ENCODE peak calls at places on chromosomes 7 and 10, in six cellular contexts. U is head of caudate nucleus; H is NCI-H774; V is glomerular endothelial cell; L is activated CD8-positive, alpha-beta memory T cell treated with anti-CD3 and anti-CD28 coated beads for 1 hour; B is H54. K is an unnamed sample.

GRCh38 chr10:42640610-42641229 is 2.4 kb upstream of the ZNF33B start:
- DNase-seq in U (no peak), H (no peak), V (no peak), L (no peak), B (no peak), K (no peak)

GRCh38 chr10:117311261-117311660 is 64.0 kb downstream of the PDZD8 start:
- DNase-seq in U (no peak), H (no peak), V (no peak), L (no peak), B (no peak), K (no peak)

GRCh38 chr7:101882595-101883564 is 65.5 kb downstream of the CUX1 start:
- DNase-seq in U (peak), H (peak), V (peak), L (no peak), B (peak), K (no peak)

GRCh38 chr7:50960621-50961310 is 178.1 kb upstream of the GRB10 start:
- DNase-seq in U (no peak), H (no peak), V (no peak), L (no peak), B (no peak), K (no peak)

GRCh38 chr7:100586266-100587025 is at the start of gene FBXO24:
- DNase-seq in U (peak), H (peak), V (peak), L (peak), B (peak), K (peak)

GRCh38 chr10:59700709-59701108 is 8.9 kb downstream of the SLC16A9 start:
- DNase-seq in U (no peak), H (no peak), V (no peak), L (no peak), B (no peak), K (no peak)

GRCh38 chr7:120997902-120998301 is 9.4 kb downstream of the CPED1 start:
- DNase-seq in U (peak), H (no peak), V (no peak), L (no peak), B (no peak), K (no peak)

GRCh38 chr7:35255417-35255798 is 1.5 kb upstream of the TBX20 start:
- DNase-seq in U (no peak), H (no peak), V (no peak), L (no peak), B (no peak), K (no peak)

GRCh38 chr10:103724771-103725170 is 130.6 kb downstream of the SH3PXD2A start:
- DNase-seq in U (no peak), H (no peak), V (no peak), L (no peak), B (no peak), K (no peak)

GRCh38 chr7:66157060-66157459 is 42.4 kb downstream of the CRCP start:
- DNase-seq in U (no peak), H (no peak), V (no peak), L (no peak), B (no peak), K (no peak)

GRCh38 chr7:150340024-150340749 is 1.2 kb downstream of the RARRES2 start:
- DNase-seq in U (no peak), H (no peak), V (no peak), L (no peak), B (no peak), K (no peak)

GRCh38 chr7:29835718-29836117 is 29.4 kb downstream of the WIPF3 start:
- DNase-seq in U (no peak), H (no peak), V (no peak), L (no peak), B (no peak), K (no peak)

GRCh38 chr7:5462216-5462615 is 38.6 kb upstream of the TNRC18 start:
- DNase-seq in U (no peak), H (no peak), V (no peak), L (no peak), B (no peak), K (no peak)

GRCh38 chr7:131522325-131522920 is 34.0 kb downstream of the PODXL start:
- DNase-seq in U (no peak), H (no peak), V (no peak), L (no peak), B (no peak), K (no peak)

GRCh38 chr10:114541081-114541833 is 116.8 kb downstream of the ABLIM1 start:
- DNase-seq in U (no peak), H (no peak), V (no peak), L (peak), B (no peak), K (no peak)

GRCh38 chr7:145916776-145917175 is 199.8 kb upstream of the CNTNAP2 start:
- DNase-seq in U (no peak), H (no peak), V (no peak), L (no peak), B (no peak), K (no peak)

GRCh38 chr10:67306588-67307205 is 380.9 kb downstream of the LRRTM3 start:
- DNase-seq in U (no peak), H (peak), V (no peak), L (no peak), B (peak), K (no peak)

GRCh38 chr7:77657427-77658331 is 38.6 kb upstream of the RSBN1L start:
- DNase-seq in U (no peak), H (peak), V (peak), L (no peak), B (no peak), K (no peak)

GRCh38 chr7:98621573-98622482 is 4.7 kb downstream of the NPTX2 start:
- DNase-seq in U (no peak), H (no peak), V (no peak), L (no peak), B (no peak), K (no peak)

GRCh38 chr10:88165849-88166271 is 302.4 kb downstream of the PTEN start:
- DNase-seq in U (no peak), H (no peak), V (no peak), L (no peak), B (no peak), K (no peak)

GRCh38 chr10:100934084-100934659 is 21.4 kb downstream of the SLF2 start:
- DNase-seq in U (no peak), H (no peak), V (no peak), L (no peak), B (no peak), K (no peak)

GRCh38 chr10:13390604-13391522 is 42.8 kb upstream of the SEPHS1 start:
- DNase-seq in U (no peak), H (peak), V (no peak), L (no peak), B (no peak), K (no peak)

GRCh38 chr7:46024263-46024916 is 103.3 kb upstream of the IGFBP3 start:
- DNase-seq in U (no peak), H (no peak), V (no peak), L (no peak), B (no peak), K (no peak)

GRCh38 chr7:139602143-139602722 is 78.7 kb downstream of the CLEC2L start:
- DNase-seq in U (no peak), H (peak), V (no peak), L (no peak), B (peak), K (no peak)

GRCh38 chr10:88389456-88389855 is 193.7 kb downstream of the RNLS start:
- DNase-seq in U (no peak), H (no peak), V (peak), L (no peak), B (no peak), K (peak)

GRCh38 chr10:119413738-119414611 is 128.5 kb downstream of the RGS10 start:
- DNase-seq in U (no peak), H (no peak), V (no peak), L (no peak), B (no peak), K (no peak)

GRCh38 chr7:4739528-4739992 is 35.9 kb upstream of the AP5Z1 start:
- DNase-seq in U (peak), H (peak), V (no peak), L (no peak), B (no peak), K (no peak)

GRCh38 chr10:101130984-101131961 is at the start of gene TLX1:
- DNase-seq in U (no peak), H (no peak), V (no peak), L (no peak), B (no peak), K (no peak)

GRCh38 chr7:30412810-30413504 is 65.6 kb downstream of the NOD1 start:
- DNase-seq in U (no peak), H (no peak), V (peak), L (no peak), B (peak), K (no peak)

GRCh38 chr7:91007371-91007770 is 256.9 kb upstream of the FZD1 start:
- DNase-seq in U (no peak), H (no peak), V (no peak), L (no peak), B (no peak), K (no peak)

GRCh38 chr10:6068422-6068821 is 6.3 kb upstream of the IL2RA start:
- DNase-seq in U (no peak), H (no peak), V (no peak), L (no peak), B (no peak), K (no peak)

GRCh38 chr7:40866601-40867000 is 731.8 kb downstream of the SUGCT start:
- DNase-seq in U (no peak), H (no peak), V (no peak), L (no peak), B (no peak), K (no peak)

GRCh38 chr10:86872757-86873156 is 84.7 kb downstream of the MMRN2 start:
- DNase-seq in U (no peak), H (no peak), V (peak), L (no peak), B (no peak), K (no peak)

K was measured in cerebellar nuclear complex.